ENCODE peak calls at places on chromosomes 13 and 19, in six cellular contexts. S is H1, F is K562, Y is GM12878, H is SK-N-SH, Q is HepG2. W is an unnamed sample.

GRCh38 chr13:49046002-49046401 is 70.3 kb downstream of the FNDC3A start:
- DNase-seq in H (no peak), Y (no peak), Q (no peak), S (no peak), F (no peak), W (no peak)

GRCh38 chr19:49347191-49347590 is 12.0 kb downstream of the CD37 start:
- DNase-seq in F (no peak), Y (no peak), Q (no peak), H (no peak), S (no peak), W (no peak)

GRCh38 chr13:57063007-57063406 is 77.7 kb upstream of the PRR20A start:
- DNase-seq in S (no peak), F (no peak), Q (no peak), H (no peak), Y (no peak), W (no peak)

GRCh38 chr13:101700598-101700997 is 248.1 kb downstream of the ITGBL1 start:
- DNase-seq in S (no peak), Y (no peak), Q (no peak), H (no peak), F (no peak), W (no peak)

GRCh38 chr19:55640577-55641375 is at the start of gene ZNF580:
- DNase-seq in H (peak), F (peak), Y (no peak), S (peak), Q (peak), W (peak)

GRCh38 chr19:18612772-18613588 is at the start of gene TMEM59L:
- DNase-seq in H (peak), S (peak), F (peak), Y (no peak), Q (no peak), W (no peak)

GRCh38 chr13:43232144-43232840 is 208.9 kb downstream of the DNAJC15 start:
- DNase-seq in F (no peak), S (no peak), H (no peak), Y (no peak), Q (no peak), W (no peak)

GRCh38 chr19:30411714-30412113 is 39.5 kb downstream of the ZNF536 start:
- DNase-seq in H (no peak), S (no peak), Q (no peak), F (no peak), Y (no peak), W (no peak)

GRCh38 chr13:80132741-80133601 is 208.0 kb downstream of the SPRY2 start:
- DNase-seq in S (no peak), Q (peak), Y (no peak), H (peak), F (no peak), W (peak)

GRCh38 chr13:106277483-106278154 is 257.8 kb downstream of the EFNB2 start:
- DNase-seq in Y (no peak), H (no peak), S (no peak), F (no peak), Q (no peak), W (no peak)

GRCh38 chr19:3095375-3096191 is 1.4 kb downstream of the GNA11 start:
- DNase-seq in Q (peak), H (no peak), F (no peak), Y (no peak), S (peak), W (no peak)

GRCh38 chr19:35760711-35761349 is 2.9 kb downstream of the PROSER3 start:
- DNase-seq in H (no peak), S (no peak), F (no peak), Q (no peak), Y (no peak), W (no peak)

GRCh38 chr13:110757296-110757695 is 43.8 kb downstream of the ING1 start:
- DNase-seq in Q (no peak), F (no peak), S (peak), H (no peak), Y (no peak), W (no peak)

GRCh38 chr19:38942471-38943181 is 11.9 kb downstream of the MRPS12 start:
- DNase-seq in S (no peak), Q (no peak), H (no peak), Y (no peak), F (peak), W (no peak)

GRCh38 chr13:37349916-37350315 is 244.5 kb upstream of the CSNK1A1L start:
- DNase-seq in S (no peak), H (no peak), F (no peak), Q (no peak), Y (no peak), W (no peak)

GRCh38 chr13:108834193-108834592 is 204.8 kb downstream of the MYO16 start:
- DNase-seq in S (no peak), F (no peak), Y (no peak), H (no peak), Q (no peak), W (no peak)

GRCh38 chr19:47854459-47854858 is 4.6 kb upstream of the TPRX2 start:
- DNase-seq in S (no peak), Y (no peak), F (no peak), Q (no peak), H (no peak), W (no peak)

GRCh38 chr13:97018029-97018819 is 23.9 kb upstream of the OXGR1 start:
- DNase-seq in Y (no peak), H (peak), F (peak), Q (peak), S (peak), W (no peak)

GRCh38 chr19:53959176-53959757 is 3.5 kb upstream of the CACNG8 start:
- DNase-seq in F (no peak), Y (no peak), S (no peak), H (peak), Q (no peak), W (no peak)

GRCh38 chr19:38617764-38618589 is at the start of gene MAP4K1:
- DNase-seq in Y (peak), F (no peak), H (no peak), Q (no peak), S (no peak), W (no peak)

GRCh38 chr19:16315825-16316505 is 8.7 kb upstream of the KLF2 start:
- DNase-seq in Q (no peak), S (no peak), H (no peak), F (peak), Y (no peak), W (no peak)

GRCh38 chr19:45863335-45863839 is 440 bp upstream of the SYMPK start:
- DNase-seq in H (no peak), Q (no peak), Y (no peak), F (no peak), S (no peak), W (no peak)
- TF ChIP-seq EP300 in H (no peak), Q (no peak), Y (no peak), F (no peak), S (no peak), W (no peak)

DNA sequence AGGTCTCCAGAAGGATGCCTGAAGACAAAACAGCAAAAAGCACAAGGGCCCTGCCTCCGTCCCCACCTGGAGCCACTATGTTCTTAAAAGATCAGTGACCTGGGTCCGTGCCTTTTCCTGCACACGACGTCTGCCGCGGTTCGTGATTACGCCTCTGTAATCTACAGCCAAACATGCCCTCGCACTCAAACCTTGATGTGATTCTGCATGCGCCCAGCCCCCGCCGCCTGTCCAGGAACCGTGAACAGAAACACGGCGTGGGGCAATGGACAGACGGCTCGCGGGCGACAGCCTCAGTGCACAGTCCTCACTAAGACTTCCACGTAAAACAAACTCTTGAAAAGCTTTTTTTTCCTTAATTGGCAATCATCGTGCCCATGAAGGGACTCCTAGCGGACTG is 15.5 kb downstream of the C13orf46 start:
- DNase-seq in Y (no peak), S (no peak), H (no peak), Q (no peak), F (no peak), W (no peak)
- TF ChIP-seq RFX5 in Y (no peak), S (no peak), H (no peak), Q (no peak), F (no peak), W (no peak)

DNA sequence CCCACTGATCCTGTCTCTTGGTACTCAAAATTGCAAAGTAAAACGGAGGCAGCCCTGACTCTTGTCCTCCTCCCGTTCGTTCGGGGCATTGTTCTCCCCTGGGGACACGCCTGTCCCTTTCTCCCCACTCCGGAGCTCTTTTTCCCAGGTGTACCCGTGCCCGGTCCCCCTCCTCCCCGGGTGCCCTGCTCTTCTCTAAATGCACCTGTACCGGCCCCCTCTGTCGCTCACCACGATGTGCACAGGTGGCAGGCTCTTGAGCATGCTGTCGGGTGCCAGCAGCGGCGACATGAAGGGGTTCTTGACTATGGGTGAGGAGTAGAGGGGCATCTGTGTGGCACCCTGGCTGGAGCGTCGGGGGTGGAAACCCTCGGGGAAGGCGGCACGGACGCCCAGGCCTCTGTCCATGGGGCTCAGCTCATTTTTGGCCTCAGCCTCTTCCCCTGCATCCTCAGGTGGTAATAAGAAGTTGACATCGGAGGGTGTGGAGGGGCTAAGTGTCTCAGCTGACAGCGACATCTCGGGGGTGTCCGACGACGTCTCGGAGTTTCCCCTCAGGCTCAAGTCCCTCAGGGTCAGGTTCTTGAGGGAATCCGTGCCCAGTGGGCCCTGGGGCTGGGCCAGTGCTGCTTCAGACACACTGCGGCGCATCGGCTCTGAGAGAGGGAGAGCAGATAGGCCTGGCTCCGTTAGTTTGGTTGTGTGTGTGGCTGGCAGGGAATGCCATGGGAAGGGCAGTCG is 12.4 kb upstream of the CNFN start:
- DNase-seq in Y (no peak), F (no peak), Q (no peak), H (peak), S (no peak), W (no peak)
- TF ChIP-seq RAD21 in Y (no peak), F (no peak), Q (no peak), H (no peak), S (no peak), W (no peak)

DNA sequence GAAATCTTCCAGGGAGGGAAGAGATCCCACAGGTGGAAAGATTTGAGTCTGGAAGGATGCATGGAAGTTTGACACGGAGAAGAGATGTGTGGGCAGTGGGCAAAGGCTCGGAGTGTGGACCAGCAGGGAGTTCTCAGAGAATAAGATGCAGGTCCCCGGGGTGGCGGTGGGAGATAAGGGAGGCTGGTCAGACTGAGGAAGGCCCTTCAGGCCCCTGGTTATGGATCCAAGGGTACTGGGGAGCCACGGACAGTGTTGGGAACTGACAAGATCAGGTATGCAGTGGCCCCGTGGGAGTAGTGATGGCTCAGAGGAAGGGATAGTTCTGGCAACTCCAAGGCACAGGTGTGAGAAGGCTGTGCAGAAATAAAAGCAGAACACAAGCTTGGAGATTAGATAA is 2.5 kb downstream of the CAMSAP3 start:
- DNase-seq in S (no peak), Y (no peak), F (no peak), Q (no peak), H (no peak), W (no peak)
- TF ChIP-seq EP300 in S (no peak), Y (no peak), F (no peak), Q (no peak), H (no peak), W (no peak)

DNA sequence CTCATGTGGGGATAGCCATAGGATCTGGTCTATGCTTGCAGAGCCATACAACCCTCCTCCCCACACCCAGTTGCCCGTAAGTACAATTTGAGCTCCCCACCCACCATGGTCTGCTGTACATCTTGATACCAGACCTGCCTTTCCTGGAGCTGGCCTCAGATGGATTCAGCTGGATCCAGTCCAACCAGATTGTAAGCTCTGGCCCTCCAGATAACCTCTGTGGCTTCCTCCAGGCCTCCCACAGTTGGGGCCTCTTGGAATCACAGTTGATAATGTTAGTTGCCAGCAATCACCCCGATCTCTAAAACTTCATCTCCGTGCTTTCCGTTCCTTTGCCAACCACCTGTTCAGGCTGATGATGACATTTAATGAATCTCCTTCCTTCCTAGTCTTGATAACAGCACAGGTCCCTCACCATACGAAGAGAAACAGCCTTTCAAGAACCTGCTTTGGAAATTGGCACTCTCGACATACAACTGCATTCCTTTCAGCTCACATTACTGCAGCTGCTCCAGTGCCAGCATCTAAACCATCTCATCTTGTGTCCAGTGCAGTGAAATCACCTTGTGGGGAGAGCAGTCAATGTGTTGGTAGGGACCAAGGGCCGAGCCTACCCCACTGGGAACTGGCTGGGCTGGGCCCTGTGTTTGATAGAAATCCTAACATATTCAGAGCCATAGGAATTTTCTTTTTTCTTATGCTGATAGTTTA is 15.1 kb upstream of the FOXO1 start:
- DNase-seq in Q (no peak), S (no peak), H (peak), Y (no peak), F (peak), W (no peak)
- TF ChIP-seq RFX5 in Q (no peak), S (no peak), H (no peak), Y (no peak), F (no peak), W (no peak)